ENCODE peak calls at places on chromosome 1, in five cellular contexts. H is BE2C, J is left ventricle myocardium inferior, C is dorsolateral prefrontal cortex, I is MCF 10A. P is an unnamed sample.

GRCh38 chr1:162004441-162004950 is 19.2 kb downstream of the OLFML2B start:
- DNase-seq in H (no peak), C (no peak), I (no peak), J (no peak), P (no peak)

GRCh38 chr1:213987422-213987875 is 324 bp upstream of the PROX1 start:
- DNase-seq in J (no peak), I (no peak), C (no peak), H (no peak), P (no peak)

GRCh38 chr1:116453481-116453880 is 80.4 kb downstream of the ATP1A1 start:
- DNase-seq in I (no peak), C (no peak), J (no peak), H (no peak), P (no peak)

GRCh38 chr1:181390350-181391080 is 92.8 kb upstream of the CACNA1E start:
- DNase-seq in I (peak), J (no peak), C (no peak), H (no peak), P (no peak)

GRCh38 chr1:61056674-61057439 is 25.5 kb upstream of the NFIA start:
- DNase-seq in I (peak), C (peak), J (peak), H (peak), P (no peak)

GRCh38 chr1:16724718-16725438 is 15.4 kb upstream of the RNU1-4 start:
- DNase-seq in C (peak), I (no peak), H (no peak), J (no peak), P (peak)

GRCh38 chr1:29686012-29686930 is 449.9 kb downstream of the PTPRU start:
- DNase-seq in H (peak), I (no peak), C (no peak), J (no peak), P (peak)

GRCh38 chr1:119471566-119471965 is 35.4 kb upstream of the HSD3B1 start:
- DNase-seq in H (no peak), C (no peak), J (no peak), I (no peak), P (no peak)

GRCh38 chr1:225655509-225656258 is 2.8 kb upstream of the ENAH start:
- DNase-seq in H (peak), I (peak), J (peak), C (peak), P (no peak)

GRCh38 chr1:222105861-222106260 is 364.0 kb upstream of the DUSP10 start:
- DNase-seq in J (no peak), H (no peak), C (no peak), I (no peak), P (no peak)

GRCh38 chr1:192726820-192727504 is 81.9 kb upstream of the RGS2 start:
- DNase-seq in I (no peak), J (no peak), H (no peak), C (no peak), P (no peak)

GRCh38 chr1:95287078-95287477 is 53.1 kb downstream of the RWDD3 start:
- DNase-seq in H (peak), C (no peak), I (peak), J (no peak), P (no peak)

GRCh38 chr1:16162163-16162822 is 6.4 kb upstream of the EPHA2 start:
- DNase-seq in I (no peak), H (no peak), C (no peak), J (no peak), P (no peak)

GRCh38 chr1:156777573-156777972 is 10.2 kb downstream of the PRCC start:
- DNase-seq in J (no peak), H (no peak), I (no peak), C (no peak), P (no peak)

GRCh38 chr1:232143315-232143886 is 486.5 kb downstream of the SIPA1L2 start:
- DNase-seq in C (no peak), J (no peak), I (no peak), H (no peak), P (no peak)

GRCh38 chr1:153404768-153405167 is 11.6 kb upstream of the S100A7A start:
- DNase-seq in H (peak), C (no peak), I (peak), J (peak), P (no peak)

GRCh38 chr1:230215049-230215448 is 148.0 kb downstream of the GALNT2 start:
- DNase-seq in C (peak), J (peak), I (peak), H (peak), P (no peak)

GRCh38 chr1:202959276-202959620 is 1.1 kb upstream of the ADIPOR1 start:
- DNase-seq in H (no peak), J (no peak), C (no peak), I (peak), P (no peak)

GRCh38 chr1:15196807-15197530 is 43.4 kb downstream of the TMEM51 start:
- DNase-seq in I (no peak), C (no peak), J (no peak), H (no peak), P (no peak)

GRCh38 chr1:29453502-29454240 is 217.3 kb downstream of the PTPRU start:
- DNase-seq in H (peak), J (no peak), C (no peak), I (peak), P (no peak)

GRCh38 chr1:222979561-222979960 is 163.5 kb downstream of the TLR5 start:
- DNase-seq in I (no peak), J (no peak), H (no peak), C (no peak), P (no peak)

DNA sequence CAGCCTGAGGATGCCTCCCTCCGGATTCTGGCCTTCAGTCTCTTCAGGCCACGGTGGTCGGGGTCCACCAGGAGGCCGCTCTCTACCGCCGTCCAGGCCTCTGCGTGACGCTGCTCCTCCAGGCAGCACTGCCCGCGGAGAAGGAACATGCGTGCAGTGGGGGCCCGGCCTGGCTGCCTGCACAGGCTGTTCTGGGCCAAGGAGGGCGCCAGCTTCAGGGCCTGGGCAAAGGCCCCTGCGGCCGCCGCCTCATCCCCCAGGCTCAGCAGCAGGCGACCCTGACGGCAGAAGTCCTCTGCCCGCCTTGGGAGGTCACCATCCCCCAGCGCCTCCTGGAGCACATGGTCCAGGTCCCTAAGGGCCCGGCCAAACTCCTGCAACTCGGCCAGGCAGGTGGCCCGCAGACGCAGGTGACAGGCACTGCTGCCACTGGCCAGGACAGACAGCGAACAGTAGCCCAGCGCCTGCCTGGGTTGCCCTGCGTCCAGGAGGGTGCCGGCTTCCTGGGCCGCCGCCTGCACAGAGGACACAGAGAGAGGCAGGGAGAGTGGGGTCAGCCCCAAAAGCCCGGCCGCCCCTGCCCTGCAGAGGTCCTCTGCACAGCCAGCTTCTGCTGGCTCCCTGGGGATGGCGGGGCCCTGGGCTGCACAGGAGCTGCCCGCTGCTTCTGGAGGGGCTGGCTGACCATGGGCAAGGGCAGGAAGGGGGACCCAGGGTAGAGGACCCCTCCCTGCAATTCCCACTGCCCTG is 8.7 kb upstream of the MMEL1 start:
- DNase-seq in J (no peak), I (no peak), H (no peak), C (peak), P (no peak)
- TF ChIP-seq CTCF in J (no peak), I (no peak), H (no peak), C (no peak), P (no peak)

GRCh38 chr1:54519709-54520108 is 28.3 kb upstream of the ACOT11 start:
- DNase-seq in J (no peak), H (peak), I (no peak), C (no peak), P (no peak)
- TF ChIP-seq CTCF in J (peak), H (peak), I (no peak), C (no peak), P (peak)

GRCh38 chr1:66302810-66303209 is 231.1 kb upstream of the SGIP1 start:
- DNase-seq in I (no peak), H (no peak), J (no peak), C (no peak), P (no peak)
- TF ChIP-seq CTCF in I (no peak), H (no peak), J (no peak), C (no peak), P (no peak)

DNA sequence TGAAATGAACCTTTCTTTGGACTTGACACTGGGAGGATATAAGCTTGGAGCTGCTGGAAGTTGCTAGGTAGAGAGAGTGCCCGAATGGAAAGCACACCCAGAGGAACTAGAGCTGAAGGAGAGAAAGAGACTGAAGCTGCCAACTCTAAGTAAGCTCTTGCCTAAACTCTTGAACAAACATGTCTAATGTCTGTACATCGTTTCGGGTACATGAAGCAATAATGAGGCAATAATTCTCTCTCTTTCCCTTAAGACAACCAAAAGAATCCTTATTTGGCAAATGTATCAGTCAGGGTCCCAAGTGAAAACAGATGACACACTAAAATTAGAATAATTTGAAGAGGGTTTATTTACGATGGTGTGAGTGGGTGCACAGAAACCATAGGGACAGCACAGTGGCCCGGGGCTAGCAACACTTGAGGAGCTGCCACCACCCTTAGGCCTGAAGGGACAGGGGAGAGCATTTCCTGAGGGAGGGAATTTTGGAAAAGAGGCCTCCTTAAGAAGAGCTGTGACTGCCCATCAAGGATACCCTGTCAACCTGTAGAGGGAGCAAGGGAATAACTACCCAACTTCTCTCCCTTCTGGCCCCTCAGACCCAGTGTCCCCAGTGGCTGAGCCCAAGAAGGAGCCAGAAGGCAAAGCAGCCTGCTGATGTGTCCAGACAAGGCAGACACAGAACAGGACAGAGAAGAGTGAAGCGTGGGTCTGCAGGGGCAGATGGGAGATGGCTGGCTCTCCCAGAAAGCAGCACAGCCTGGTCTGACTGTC is 36.1 kb upstream of the KHDRBS1 start:
- DNase-seq in I (peak), J (no peak), H (peak), C (no peak), P (no peak)
- TF ChIP-seq CTCF in I (no peak), J (peak), H (peak), C (peak), P (peak)

DNA sequence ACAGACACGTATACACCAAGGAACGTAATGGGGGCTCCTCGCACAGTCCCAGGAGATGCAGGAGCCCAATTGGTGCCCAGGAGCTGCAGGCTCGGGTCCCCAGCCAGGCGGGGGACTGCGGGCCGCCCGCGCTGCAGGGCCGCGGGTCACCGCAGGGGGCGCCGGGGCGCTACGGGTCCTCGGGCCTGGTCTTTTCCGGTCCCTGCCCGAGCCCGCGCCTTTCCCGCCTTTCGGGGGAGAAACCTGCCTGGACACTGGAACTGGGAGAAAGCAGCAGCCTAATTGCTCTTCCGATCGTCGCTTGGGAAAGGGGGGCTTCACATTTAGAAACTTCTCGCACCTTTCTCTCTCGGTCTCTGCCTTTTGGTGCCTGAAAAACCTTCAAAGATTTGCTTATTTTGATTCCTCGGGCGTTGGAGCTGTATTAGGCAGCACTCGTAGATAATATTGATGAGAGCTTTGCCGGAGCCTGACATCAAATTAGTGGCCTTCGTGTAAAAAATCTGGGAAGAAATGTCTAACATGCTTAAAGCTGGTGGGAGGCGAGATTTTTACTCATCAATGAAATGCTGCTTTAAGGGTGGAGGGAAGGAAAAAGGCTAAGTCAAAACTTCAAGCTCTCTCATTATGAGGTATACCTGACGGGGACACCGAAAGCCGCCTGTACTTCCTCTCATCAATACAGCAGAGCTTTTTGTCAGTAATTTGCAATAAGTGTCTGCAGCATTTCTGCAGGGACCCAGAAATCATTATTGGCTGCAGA is 12.6 kb upstream of the BARHL2 start:
- DNase-seq in I (no peak), J (no peak), H (peak), C (no peak), P (no peak)
- TF ChIP-seq CTCF in I (no peak), J (peak), H (peak), C (no peak), P (peak)

P was measured in type B pancreatic cell.